ENCODE peak calls at places on chromosomes 11 and 22, in four cellular contexts. S is lower lobe of right lung, M is AG04450, I is mesothelial cell of epicardium. X is an unnamed sample.
A peak's percentile ranks its signal among the peaks of the same experiment; 100 is the strongest.

GRCh38 chr11:108496643-108497256 is 1.4 kb downstream of the POGLUT3 start:
- DNase-seq in S (no peak), M (no peak), I (no peak), X (no peak)

GRCh38 chr11:8039530-8040260 is 41.3 kb upstream of the TUB start:
- DNase-seq in S (no peak), M (no peak), I (no peak), X (no peak)

GRCh38 chr11:92670293-92670890 is 299.1 kb upstream of the MTNR1B start:
- DNase-seq in S (no peak), M (no peak), I (no peak), X (no peak)

GRCh38 chr22:22226448-22227187 is 18.0 kb upstream of the VPREB1 start:
- DNase-seq in S (no peak), M (no peak), I (no peak), X (no peak)

GRCh38 chr22:17633217-17633997 is 4.9 kb upstream of the ATP6V1E1 start:
- DNase-seq in S (no peak), M (peak; percentile 39), I (no peak), X (no peak)

GRCh38 chr11:73201249-73201648 is 16.8 kb upstream of the P2RY2 start:
- DNase-seq in S (peak; percentile 79), M (no peak), I (no peak), X (no peak)

GRCh38 chr11:76206327-76207081 is at the start of gene WNT11:
- DNase-seq in S (peak; percentile 68), M (no peak), I (no peak), X (peak; percentile 38)

GRCh38 chr22:50503475-50504145 is 3.9 kb downstream of the LMF2 start:
- DNase-seq in S (peak; percentile 50), M (no peak), I (no peak), X (no peak)

GRCh38 chr11:117281159-117281558 is 10.0 kb upstream of the BACE1-AS start:
- DNase-seq in S (no peak), M (peak; percentile 89), I (no peak), X (no peak)

GRCh38 chr11:28842716-28843115 is 734.5 kb downstream of the METTL15 start:
- DNase-seq in S (no peak), M (no peak), I (no peak), X (no peak)

GRCh38 chr22:43136255-43136654 is 6.9 kb downstream of the MCAT start:
- DNase-seq in S (no peak), M (no peak), I (peak; percentile 45), X (peak; percentile 45)

GRCh38 chr11:100681064-100681502 is 6.0 kb upstream of the ARHGAP42 start:
- DNase-seq in S (peak; percentile 79), M (no peak), I (no peak), X (no peak)

GRCh38 chr22:36405671-36406070 is 17.9 kb upstream of the MYH9 start:
- DNase-seq in S (peak; percentile 80), M (no peak), I (no peak), X (no peak)

GRCh38 chr11:67266424-67267187 is at the start of gene GRK2:
- DNase-seq in S (peak; percentile 75), M (no peak), I (no peak), X (no peak)

GRCh38 chr22:22888509-22889353 is 1.1 kb downstream of the IGLL5 start:
- DNase-seq in S (no peak), M (no peak), I (no peak), X (no peak)

GRCh38 chr11:44659641-44660040 is 67.1 kb upstream of the TSPAN18 start:
- DNase-seq in S (no peak), M (no peak), I (no peak), X (no peak)

GRCh38 chr11:44840526-44840925 is 110.2 kb downstream of the TP53I11 start:
- DNase-seq in S (no peak), M (no peak), I (no peak), X (no peak)

GRCh38 chr11:129435499-129436245 is 60.0 kb downstream of the BARX2 start:
- DNase-seq in S (no peak), M (no peak), I (no peak), X (no peak)

GRCh38 chr11:9193316-9193715 is 71.8 kb downstream of the DENND5A start:
- DNase-seq in S (no peak), M (no peak), I (no peak), X (no peak)

GRCh38 chr22:39292561-39293074 is 26.8 kb downstream of the RPL3 start:
- DNase-seq in S (peak; percentile 95), M (peak; percentile 84), I (no peak), X (no peak)

GRCh38 chr11:72781313-72782080 is 12.3 kb downstream of the STARD10 start:
- DNase-seq in S (peak; percentile 64), M (no peak), I (peak; percentile 42), X (peak; percentile 58)

GRCh38 chr11:3939211-3939610 is 83.7 kb downstream of the STIM1 start:
- DNase-seq in S (no peak), M (peak; percentile 84), I (no peak), X (no peak)

GRCh38 chr11:334264-335033 is 13.8 kb upstream of the IFITM3 start:
- DNase-seq in S (no peak), M (no peak), I (no peak), X (no peak)

GRCh38 chr22:22371031-22371541 is 126.5 kb downstream of the VPREB1 start:
- DNase-seq in S (no peak), M (no peak), I (no peak), X (no peak)

GRCh38 chr11:34651551-34651950 is 30.7 kb downstream of the EHF start:
- DNase-seq in S (no peak), M (no peak), I (no peak), X (no peak)

GRCh38 chr22:31210830-31211503 is 1.1 kb upstream of the LIMK2 start:
- DNase-seq in S (no peak), M (no peak), I (no peak), X (no peak)

GRCh38 chr11:126426126-126426525 is 70.6 kb downstream of the ST3GAL4 start:
- DNase-seq in S (no peak), M (no peak), I (no peak), X (no peak)

GRCh38 chr11:116731097-116731761 is 41.6 kb downstream of the BUD13 start:
- DNase-seq in S (no peak), M (no peak), I (no peak), X (no peak)

GRCh38 chr22:37161442-37161841 is 11.7 kb upstream of the IL2RB start:
- DNase-seq in S (no peak), M (no peak), I (no peak), X (no peak)

GRCh38 chr11:17781626-17782025 is 47.0 kb downstream of the KCNC1 start:
- DNase-seq in S (no peak), M (no peak), I (no peak), X (no peak)

GRCh38 chr11:11074686-11075370 is 217.0 kb upstream of the ZBED5 start:
- DNase-seq in S (no peak), M (no peak), I (no peak), X (no peak)

DNA sequence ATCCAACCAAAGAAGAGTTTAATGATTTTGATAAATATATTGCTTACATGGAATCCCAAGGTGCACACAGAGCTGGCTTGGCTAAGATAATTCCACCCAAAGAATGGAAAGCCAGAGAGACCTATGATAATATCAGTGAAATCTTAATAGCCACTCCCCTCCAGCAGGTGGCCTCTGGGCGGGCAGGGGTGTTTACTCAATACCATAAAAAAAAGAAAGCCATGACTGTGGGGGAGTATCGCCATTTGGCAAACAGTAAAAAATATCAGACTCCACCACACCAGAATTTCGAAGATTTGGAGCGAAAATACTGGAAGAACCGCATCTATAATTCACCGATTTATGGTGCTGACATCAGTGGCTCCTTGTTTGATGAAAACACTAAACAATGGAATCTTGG is 23.9 kb downstream of the KDM4D start:
- DNase-seq in S (no peak), M (no peak), I (no peak), X (no peak)
- TF ChIP-seq CTCF in S (no peak), M (no peak), I (no peak), X (peak; percentile 21)

DNA sequence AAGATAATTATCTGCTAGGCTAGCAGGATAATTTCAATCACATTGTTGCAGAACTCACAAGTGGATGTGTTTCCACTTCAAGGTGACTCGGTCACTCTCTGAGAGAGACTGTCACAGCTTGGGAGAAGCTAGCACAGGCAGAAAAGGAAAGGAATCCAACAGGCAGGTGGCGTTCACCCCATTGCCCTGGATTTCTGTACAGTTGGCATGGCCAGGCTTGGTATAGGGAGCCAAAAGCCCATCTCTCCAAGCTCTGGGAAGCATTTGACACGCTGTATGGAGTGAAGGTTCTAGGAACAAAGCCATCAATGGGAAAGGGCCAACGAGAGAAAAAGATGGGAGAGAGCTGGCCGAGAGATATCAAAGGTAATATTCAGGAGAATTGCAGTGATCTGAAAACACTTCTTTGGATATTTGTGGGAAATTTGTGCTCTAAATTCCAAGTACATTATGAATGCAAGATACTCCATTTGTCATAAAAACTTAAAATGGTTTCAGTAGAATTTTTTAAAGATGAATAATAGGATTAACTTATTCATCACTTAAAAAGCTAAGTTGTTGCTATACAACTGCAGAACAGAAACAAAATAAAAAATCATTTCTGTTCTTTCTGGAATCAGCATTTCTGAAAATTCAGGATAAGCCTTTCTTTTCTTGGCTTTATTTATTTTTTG is 223.5 kb upstream of the NTM start:
- DNase-seq in S (no peak), M (no peak), I (no peak), X (no peak)
- TF ChIP-seq CTCF in S (no peak), M (no peak), I (no peak), X (no peak)

DNA sequence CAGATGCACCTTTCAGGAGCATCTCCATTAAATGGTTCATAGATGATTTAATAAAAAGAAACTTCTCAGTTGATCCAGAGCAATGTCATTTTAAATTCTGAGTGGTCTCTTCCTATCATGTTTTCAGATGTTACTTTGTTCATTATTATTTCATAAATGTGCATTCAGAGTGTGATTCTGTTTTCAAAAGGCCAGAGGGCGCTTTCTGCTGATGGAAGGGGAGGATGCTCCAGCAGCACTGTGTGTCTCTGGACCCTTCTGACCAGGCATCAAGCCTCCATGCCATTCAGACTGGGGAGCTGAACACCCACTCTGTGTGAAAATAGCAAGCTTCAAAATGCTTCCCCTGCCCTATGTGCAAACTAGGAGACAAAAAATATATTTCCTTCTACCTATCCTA is 23.9 kb upstream of the CRTAM start:
- DNase-seq in S (no peak), M (no peak), I (no peak), X (no peak)
- TF ChIP-seq CTCF in S (peak; percentile 9), M (peak; percentile 17), I (no peak), X (peak; percentile 17)

GRCh38 chr11:12414641-12415040 is 37.3 kb downstream of the PARVA start:
- DNase-seq in S (no peak), M (no peak), I (no peak), X (no peak)
- TF ChIP-seq CTCF in S (no peak), M (no peak), I (no peak), X (no peak)

GRCh38 chr11:64248578-64248977 is 1.8 kb upstream of the PPP1R14B start:
- DNase-seq in S (no peak), M (no peak), I (no peak), X (no peak)

GRCh38 chr11:64245401-64245796 is 1.3 kb downstream of the PPP1R14B start:
- DNase-seq in S (no peak), M (no peak), I (no peak), X (no peak)

GRCh38 chr11:64247729-64248531 is 1.2 kb upstream of the PPP1R14B start:
- DNase-seq in S (no peak), M (no peak), I (no peak), X (no peak)

GRCh38 chr11:64245797-64246623 is 733 bp downstream of the PPP1R14B start:
- DNase-seq in S (peak; percentile 76), M (peak; percentile 50), I (no peak), X (no peak)

GRCh38 chr11:64246874-64247728 is at the start of gene PPP1R14B:
- DNase-seq in S (peak; percentile 92), M (peak; percentile 49), I (peak; percentile 78), X (peak; percentile 80)
- TF ChIP-seq CTCF in S (peak; percentile 21), M (peak; percentile 7), I (no peak), X (peak; percentile 36)

GRCh38 chr22:32531955-32532818 is 57.6 kb downstream of the FBXO7 start:
- DNase-seq in S (peak; percentile 75), M (peak; percentile 82), I (no peak), X (peak; percentile 21)
- TF ChIP-seq CTCF in S (no peak), M (no peak), I (no peak), X (no peak)